ENCODE peak calls at places on chromosomes 13 and 19, in eight cellular contexts. Q is spleen, R is upper lobe of left lung, T is psoas muscle, X is left lung, S is cardiac muscle cell, F is stomach, E is sigmoid colon. V is an unnamed sample.

GRCh38 chr19:13096968-13097330 is 5.7 kb downstream of the LYL1 start:
- DNase-seq in Q (no peak), R (no peak), T (no peak), X (no peak), S (no peak), F (no peak), E (no peak), V (no peak)

GRCh38 chr19:44993926-44994537 is 7.2 kb upstream of the RELB start:
- DNase-seq in Q (no peak), R (no peak), T (no peak), X (no peak), S (no peak), F (no peak), E (peak; percentile 60), V (no peak)

GRCh38 chr19:4633140-4633967 is 6.0 kb upstream of the TNFAIP8L1 start:
- DNase-seq in Q (peak; percentile 87), R (no peak), T (peak; percentile 50), X (peak; percentile 81), S (peak; percentile 84), F (peak; percentile 67), E (peak; percentile 79), V (no peak)

GRCh38 chr19:33252418-33252962 is 26.8 kb upstream of the SLC7A10 start:
- DNase-seq in Q (peak; percentile 63), R (no peak), T (no peak), X (no peak), S (no peak), F (no peak), E (no peak), V (no peak)

GRCh38 chr19:48881741-48882657 is 9.8 kb downstream of the PPP1R15A start:
- DNase-seq in Q (no peak), R (no peak), T (no peak), X (no peak), S (no peak), F (no peak), E (no peak), V (no peak)

GRCh38 chr19:29482855-29483640 is 42.7 kb upstream of the VSTM2B start:
- DNase-seq in Q (no peak), R (peak; percentile 27), T (no peak), X (no peak), S (no peak), F (no peak), E (peak; percentile 58), V (no peak)

GRCh38 chr19:32067686-32068085 is 277.7 kb upstream of the ZNF507 start:
- DNase-seq in Q (no peak), R (no peak), T (no peak), X (no peak), S (no peak), F (no peak), E (no peak), V (no peak)

GRCh38 chr19:33134571-33135041 is 2.7 kb downstream of the WDR88 start:
- DNase-seq in Q (no peak), R (peak; percentile 83), T (no peak), X (no peak), S (no peak), F (no peak), E (no peak), V (no peak)

GRCh38 chr19:13807421-13808021 is 12.3 kb downstream of the ZSWIM4 start:
- DNase-seq in Q (no peak), R (no peak), T (no peak), X (no peak), S (no peak), F (no peak), E (no peak), V (no peak)

GRCh38 chr19:6613711-6614110 is 22.8 kb upstream of the CD70 start:
- DNase-seq in Q (no peak), R (no peak), T (no peak), X (no peak), S (peak; percentile 45), F (no peak), E (no peak), V (peak; percentile 47)

GRCh38 chr19:55456347-55456746 is 5.1 kb downstream of the ISOC2 start:
- DNase-seq in Q (no peak), R (no peak), T (no peak), X (no peak), S (no peak), F (no peak), E (no peak), V (no peak)

DNA sequence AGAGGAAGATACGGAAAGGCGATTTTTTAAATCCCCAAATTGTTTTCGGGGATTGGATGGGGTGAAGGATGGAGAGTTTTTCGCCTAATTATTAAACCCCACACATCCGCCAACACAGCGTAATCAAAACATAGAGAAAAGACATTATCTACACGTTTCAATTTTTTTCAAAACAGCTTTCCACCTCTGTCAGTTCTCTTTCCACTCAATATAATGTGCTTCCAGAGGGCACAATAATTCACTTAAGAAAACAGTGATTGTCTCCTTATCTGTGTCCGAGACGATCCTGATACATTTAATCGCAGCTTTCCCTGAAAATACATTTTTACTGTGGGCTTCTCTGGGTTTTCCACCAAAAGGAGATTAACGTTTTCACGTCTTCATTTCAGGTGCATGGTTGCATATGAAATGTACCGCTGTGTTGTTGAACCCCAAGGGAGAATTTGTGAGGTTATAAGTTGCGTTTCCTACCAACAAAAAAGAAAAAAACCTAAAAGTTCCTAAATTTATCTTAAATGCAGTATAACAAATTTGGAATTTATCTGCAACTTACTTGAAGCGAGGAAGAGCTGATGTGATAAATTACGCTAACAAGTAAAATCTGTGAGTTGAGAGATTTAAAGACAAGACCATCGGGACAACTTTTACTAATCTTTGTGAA is 625 bp upstream of the OBI1 start:
- DNase-seq in Q (no peak), R (no peak), T (no peak), X (no peak), S (no peak), F (no peak), E (no peak), V (no peak)
- H3K4me3 ChIP-seq in Q (peak overlapping the region; percentile 20), R (peak overlapping the region; percentile 36), T (peak overlapping the region; percentile 79), X (peak overlapping the region; percentile 66), S (peak overlapping the region; percentile 61), F (peak overlapping the region; percentile 84), E (peak overlapping the region; percentile 95), V (peak overlapping the region; percentile 60)

GRCh38 chr19:19637523-19638251 is 5.8 kb downstream of the GMIP start:
- DNase-seq in Q (peak; percentile 77), R (peak; percentile 80), T (no peak), X (no peak), S (no peak), F (peak; percentile 38), E (no peak), V (no peak)
- TF ChIP-seq CTCF in Q (no peak), R (no peak), T (no peak), X (no peak), S (no peak), F (no peak), E (no peak), V (no peak)

GRCh38 chr19:10105241-10106099 is 692 bp upstream of the PPAN start:
- DNase-seq in Q (no peak), R (no peak), T (no peak), X (peak; percentile 36), S (no peak), F (no peak), E (no peak), V (no peak)
- H3K4me3 ChIP-seq in Q (no peak overlapping the region), R (no peak overlapping the region), T (peak overlapping the region; percentile 90), X (no peak overlapping the region), S (no peak overlapping the region), F (peak overlapping the region; percentile 59), E (no peak overlapping the region), V (peak overlapping the region; percentile 1)

GRCh38 chr13:94112731-94113130 is 366.8 kb downstream of the DCT start:
- DNase-seq in Q (no peak), R (no peak), T (no peak), X (no peak), S (no peak), F (no peak), E (no peak), V (no peak)
- TF ChIP-seq CTCF in Q (no peak), R (no peak), T (no peak), X (no peak), S (no peak), F (no peak), E (no peak), V (no peak)

GRCh38 chr13:106155411-106155810 is 380.1 kb downstream of the EFNB2 start:
- DNase-seq in Q (no peak), R (no peak), T (no peak), X (no peak), S (no peak), F (no peak), E (no peak), V (no peak)

GRCh38 chr13:106159295-106160195 is 375.9 kb downstream of the EFNB2 start:
- DNase-seq in Q (no peak), R (peak; percentile 17), T (no peak), X (no peak), S (no peak), F (no peak), E (no peak), V (no peak)

GRCh38 chr13:106156468-106156867 is 379.0 kb downstream of the EFNB2 start:
- DNase-seq in Q (no peak), R (no peak), T (no peak), X (no peak), S (peak; percentile 90), F (no peak), E (no peak), V (peak; percentile 96)

GRCh38 chr13:106163426-106163825 is 372.0 kb downstream of the EFNB2 start:
- DNase-seq in Q (no peak), R (no peak), T (no peak), X (no peak), S (no peak), F (no peak), E (no peak), V (no peak)

DNA sequence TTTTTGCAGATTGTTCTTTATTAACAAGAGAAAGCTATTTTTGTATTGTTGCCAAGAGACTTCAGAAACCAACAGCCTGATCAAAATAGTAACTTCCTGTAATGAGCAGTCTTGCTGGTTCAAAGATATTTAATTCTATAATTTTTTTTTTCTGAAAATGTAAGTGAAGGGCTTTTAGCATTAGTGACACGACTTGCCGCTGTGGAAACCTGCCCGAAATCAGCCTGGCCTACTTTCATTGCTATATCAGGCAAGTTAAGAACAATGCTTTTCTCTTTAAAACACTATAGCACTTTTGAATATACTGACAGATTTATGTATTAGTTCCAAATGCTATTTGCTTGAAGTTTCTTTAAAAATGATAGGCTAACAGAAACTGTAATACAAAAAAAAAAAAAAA is 374.3 kb downstream of the EFNB2 start:
- DNase-seq in Q (no peak), R (no peak), T (no peak), X (no peak), S (peak; percentile 13), F (no peak), E (no peak), V (no peak)
- H3K4me3 ChIP-seq in Q (no peak overlapping the region), R (no peak overlapping the region), T (no peak overlapping the region), X (no peak overlapping the region), S (no peak overlapping the region), F (no peak overlapping the region), E (no peak overlapping the region), V (no peak overlapping the region)

DNA sequence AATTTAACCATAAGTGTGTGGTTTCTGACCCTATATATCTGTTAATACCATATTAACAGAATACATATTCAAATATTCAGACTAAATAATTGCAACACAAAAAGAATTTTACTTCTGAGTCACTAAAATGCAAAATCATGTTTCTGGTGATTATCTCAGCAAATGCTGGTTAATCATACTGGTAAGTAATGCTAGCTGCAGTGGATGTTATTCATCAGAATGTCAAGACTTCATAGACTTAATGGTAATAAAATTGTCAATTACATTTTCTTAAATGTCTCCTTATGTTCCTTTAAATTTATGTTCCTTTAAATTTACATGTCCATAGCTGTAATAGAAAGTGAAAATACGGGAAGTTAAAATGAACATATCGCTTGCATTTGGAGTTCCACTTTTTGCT is 853.1 kb downstream of the SLITRK6 start:
- DNase-seq in Q (no peak), R (no peak), T (no peak), X (no peak), S (no peak), F (no peak), E (no peak), V (no peak)
- TF ChIP-seq CTCF in Q (no peak), R (no peak), T (no peak), X (no peak), S (no peak), F (no peak), E (no peak), V (no peak)

GRCh38 chr13:114106991-114107685 is 25.3 kb downstream of the RASA3 start:
- DNase-seq in Q (peak; percentile 69), R (peak; percentile 59), T (peak; percentile 20), X (peak; percentile 31), S (no peak), F (no peak), E (peak; percentile 65), V (no peak)
- H3K4me3 ChIP-seq in Q (no peak overlapping the region), R (no peak overlapping the region), T (peak overlapping the region; percentile 18), X (no peak overlapping the region), S (no peak overlapping the region), F (no peak overlapping the region), E (no peak overlapping the region), V (no peak overlapping the region)